ENCODE peak calls at places on chromosome 2, in ten cellular contexts. W is CD8-positive, alpha-beta T cell; G is DND-41; C is PC-9; L is AG04450; Q is heart left ventricle; R is HCT116; V is fibroblast of lung; M is sigmoid colon; Y is tibial nerve. J is an unnamed sample. For H3K27me3, the result is how much of the 10 kb centered on the place peaks cover.

GRCh38 chr2:159939946-159940345 is 122.5 kb downstream of the PLA2R1 start:
- DNase-seq in W (no peak), G (no peak), C (no peak), L (no peak), Q (no peak), R (peak), V (peak), M (no peak), Y (no peak), J (no peak)

GRCh38 chr2:98518106-98518505 is 73.4 kb downstream of the INPP4A start:
- DNase-seq in W (peak), G (peak), C (no peak), L (no peak), Q (no peak), R (no peak), V (no peak), M (peak), Y (no peak), J (no peak)

GRCh38 chr2:185894223-185894622 is 155.6 kb downstream of the FSIP2 start:
- DNase-seq in W (no peak), G (no peak), C (no peak), L (no peak), Q (no peak), R (no peak), V (no peak), M (no peak), Y (no peak), J (no peak)

GRCh38 chr2:207143131-207143473 is 22.6 kb downstream of the KLF7 start:
- DNase-seq in W (no peak), G (no peak), C (no peak), L (no peak), Q (no peak), R (no peak), V (no peak), M (no peak), Y (no peak), J (no peak)

GRCh38 chr2:168427451-168427850 is 28.6 kb upstream of the CERS6 start:
- DNase-seq in W (no peak), G (no peak), C (no peak), L (peak), Q (no peak), R (no peak), V (peak), M (no peak), Y (no peak), J (peak)

GRCh38 chr2:199798881-199799580 is 52.0 kb downstream of the FTCDNL1 start:
- DNase-seq in W (no peak), G (no peak), C (no peak), L (no peak), Q (no peak), R (no peak), V (peak), M (peak), Y (no peak), J (no peak)

GRCh38 chr2:99810241-99810640 is 320.4 kb upstream of the REV1 start:
- DNase-seq in W (no peak), G (no peak), C (no peak), L (no peak), Q (no peak), R (no peak), V (no peak), M (no peak), Y (no peak), J (no peak)

GRCh38 chr2:158239271-158239670 is 137.6 kb downstream of the UPP2 start:
- DNase-seq in W (no peak), G (no peak), C (no peak), L (no peak), Q (no peak), R (no peak), V (no peak), M (no peak), Y (no peak), J (no peak)

GRCh38 chr2:159094173-159094737 is 125.8 kb downstream of the TANC1 start:
- DNase-seq in W (no peak), G (no peak), C (no peak), L (no peak), Q (peak), R (no peak), V (peak), M (peak), Y (peak), J (no peak)

GRCh38 chr2:149021271-149021719 is 17.2 kb upstream of the LYPD6B start:
- DNase-seq in W (no peak), G (no peak), C (no peak), L (no peak), Q (no peak), R (no peak), V (no peak), M (no peak), Y (no peak), J (no peak)

GRCh38 chr2:151902829-151903228 is 74.6 kb upstream of the ARL5A start:
- DNase-seq in W (no peak), G (no peak), C (no peak), L (no peak), Q (no peak), R (no peak), V (no peak), M (no peak), Y (no peak), J (no peak)

GRCh38 chr2:46431481-46432235 is 47.7 kb upstream of the TMEM247 start:
- DNase-seq in W (no peak), G (peak), C (no peak), L (no peak), Q (no peak), R (no peak), V (peak), M (no peak), Y (no peak), J (no peak)

GRCh38 chr2:151071382-151071781 is 190.3 kb downstream of the RBM43 start:
- DNase-seq in W (no peak), G (no peak), C (peak), L (no peak), Q (no peak), R (peak), V (peak), M (no peak), Y (no peak), J (no peak)

GRCh38 chr2:8993902-8994278 is 9.6 kb downstream of the MBOAT2 start:
- DNase-seq in W (no peak), G (no peak), C (no peak), L (no peak), Q (no peak), R (no peak), V (peak), M (no peak), Y (no peak), J (no peak)

GRCh38 chr2:133143649-133144048 is 424.6 kb downstream of the NCKAP5 start:
- DNase-seq in W (no peak), G (no peak), C (no peak), L (no peak), Q (no peak), R (no peak), V (no peak), M (no peak), Y (no peak), J (no peak)

GRCh38 chr2:113686537-113686936 is 59.5 kb downstream of the RABL2A start:
- DNase-seq in W (no peak), G (no peak), C (no peak), L (no peak), Q (no peak), R (no peak), V (peak), M (no peak), Y (no peak), J (peak)

GRCh38 chr2:212987492-212987891 is 163.9 kb downstream of the IKZF2 start:
- DNase-seq in W (no peak), G (no peak), C (no peak), L (no peak), Q (no peak), R (no peak), V (no peak), M (no peak), Y (no peak), J (no peak)

GRCh38 chr2:122056853-122057252 is 301.4 kb downstream of the TSN start:
- DNase-seq in W (no peak), G (no peak), C (no peak), L (no peak), Q (no peak), R (no peak), V (peak), M (no peak), Y (no peak), J (no peak)

GRCh38 chr2:60759654-60760053 is 3.6 kb downstream of the PAPOLG start:
- DNase-seq in W (no peak), G (no peak), C (no peak), L (no peak), Q (no peak), R (no peak), V (no peak), M (no peak), Y (no peak), J (no peak)

GRCh38 chr2:119436993-119437772 is 5.5 kb downstream of the TMEM37 start:
- DNase-seq in W (no peak), G (no peak), C (no peak), L (no peak), Q (no peak), R (no peak), V (no peak), M (no peak), Y (no peak), J (no peak)

GRCh38 chr2:74142340-74142739 is 5.4 kb downstream of the BOLA3 start:
- DNase-seq in W (no peak), G (no peak), C (no peak), L (no peak), Q (no peak), R (no peak), V (no peak), M (no peak), Y (no peak), J (no peak)

GRCh38 chr2:44801289-44801675 is 140.2 kb upstream of the SIX3 start:
- DNase-seq in W (no peak), G (no peak), C (no peak), L (no peak), Q (no peak), R (no peak), V (no peak), M (no peak), Y (no peak), J (no peak)

GRCh38 chr2:44803100-44803424 is 138.4 kb upstream of the SIX3 start:
- DNase-seq in W (no peak), G (no peak), C (no peak), L (no peak), Q (no peak), R (no peak), V (no peak), M (no peak), Y (no peak), J (no peak)

GRCh38 chr2:44799754-44800153 is 141.7 kb upstream of the SIX3 start:
- DNase-seq in W (no peak), G (no peak), C (no peak), L (no peak), Q (no peak), R (no peak), V (no peak), M (no peak), Y (no peak), J (no peak)

GRCh38 chr2:44802409-44803099 is 138.9 kb upstream of the SIX3 start:
- DNase-seq in W (no peak), G (no peak), C (no peak), L (no peak), Q (no peak), R (no peak), V (no peak), M (no peak), Y (no peak), J (no peak)

DNA sequence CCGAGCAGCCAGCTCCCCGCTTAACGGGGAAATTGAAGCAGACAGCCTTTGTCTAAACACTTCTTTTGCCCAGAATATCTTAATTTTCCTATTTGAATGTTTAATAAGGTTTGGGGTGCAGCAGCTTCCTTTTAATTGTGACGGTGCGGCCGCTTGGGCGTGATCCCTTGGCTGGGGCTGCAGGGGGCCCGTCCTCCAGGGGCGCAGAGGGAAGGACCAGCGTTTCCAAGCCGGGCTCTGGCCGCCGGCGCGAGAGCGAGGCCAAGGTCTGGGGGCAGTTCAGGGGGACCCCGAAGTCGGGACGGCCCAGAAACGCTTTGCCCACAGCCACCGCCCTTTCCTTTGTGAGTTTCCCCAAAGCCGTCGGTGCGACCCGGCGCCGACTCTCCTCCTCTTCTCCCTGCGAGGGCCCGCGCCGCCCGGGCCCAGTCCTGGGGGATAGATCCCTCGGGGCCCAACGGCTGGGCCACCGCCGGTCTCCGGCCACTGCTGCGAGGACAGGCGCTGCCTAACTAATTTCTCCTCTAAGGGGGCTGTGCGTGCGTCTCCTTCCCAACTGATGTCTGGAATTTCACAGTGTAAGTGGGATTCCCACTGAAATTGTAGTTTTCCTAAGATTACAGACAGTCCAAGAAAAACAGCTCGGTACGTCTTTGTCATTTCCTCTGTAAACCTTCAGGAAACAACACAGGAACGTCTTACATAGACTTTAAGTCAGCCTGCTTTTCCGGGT is 139.7 kb upstream of the SIX3 start:
- DNase-seq in W (no peak), G (no peak), C (no peak), L (no peak), Q (no peak), R (no peak), V (peak), M (no peak), Y (no peak), J (no peak)
- H3K27me3 ChIP-seq in W (under half), G (under half), C (under half), L (half or more), Q (half or more), R (under half), V (half or more), M (half or more), Y (under half), J (half or more)

DNA sequence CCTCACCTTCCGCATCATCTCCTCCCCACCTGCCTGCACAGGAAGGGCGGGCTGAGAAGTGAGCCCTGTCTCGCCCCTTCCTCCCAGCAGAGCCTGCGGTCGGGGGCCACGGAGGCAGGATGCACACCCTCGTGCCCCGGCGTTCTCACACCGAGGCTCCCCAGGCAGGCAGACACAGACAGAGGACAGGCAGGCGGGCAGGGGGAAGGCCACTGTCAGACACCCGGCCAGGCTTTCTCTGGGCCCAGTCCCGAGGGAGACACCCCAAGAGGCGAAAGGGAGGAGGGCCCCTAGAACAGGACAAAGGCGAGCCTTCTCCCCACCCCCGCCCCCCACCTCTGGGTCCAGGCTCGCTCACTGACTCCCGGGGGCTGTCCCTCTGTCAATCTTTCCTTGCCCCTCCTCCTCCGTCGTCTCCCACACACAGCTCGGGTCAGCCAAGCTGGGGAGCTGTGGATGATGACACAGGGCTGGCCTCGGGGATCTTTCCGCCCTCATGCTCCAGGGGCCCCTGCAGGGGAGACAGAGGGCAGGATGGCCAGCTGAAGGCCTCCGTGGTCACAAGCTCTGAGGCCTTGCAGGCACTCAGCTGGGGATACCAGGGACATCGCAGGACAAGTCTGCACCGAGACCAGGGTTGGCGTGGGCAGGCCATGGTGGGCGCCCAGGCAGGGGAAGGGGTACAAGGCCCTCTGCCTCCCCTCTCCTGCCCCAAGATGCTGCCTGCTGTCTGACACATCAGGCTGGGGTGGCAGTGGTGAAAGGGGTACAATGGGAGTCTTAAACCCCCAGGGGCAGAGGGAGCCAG is 24.9 kb downstream of the BIN1 start:
- DNase-seq in W (peak), G (no peak), C (no peak), L (no peak), Q (no peak), R (no peak), V (no peak), M (no peak), Y (no peak), J (no peak)
- H3K4me3 ChIP-seq in W (peak), G (no peak), C (no peak), L (no peak), Q (no peak), R (no peak), V (no peak), M (no peak), Y (peak), J (no peak)

GRCh38 chr2:42567389-42567788 is 1.0 kb upstream of the MTA3 start:
- DNase-seq in W (no peak), G (peak), C (no peak), L (peak), Q (no peak), R (no peak), V (peak), M (no peak), Y (no peak), J (no peak)
- H3K27me3 ChIP-seq in W (under half), G (under half), C (under half), L (under half), Q (under half), R (under half), V (under half), M (under half), Y (under half), J (under half)

GRCh38 chr2:187552381-187552780 is 1.9 kb downstream of the TFPI start:
- DNase-seq in W (no peak), G (no peak), C (no peak), L (no peak), Q (no peak), R (no peak), V (no peak), M (no peak), Y (no peak), J (no peak)
- H3K4me3 ChIP-seq in W (no peak), G (peak), C (no peak), L (peak), Q (peak), R (no peak), V (peak), M (no peak), Y (peak), J (peak)

GRCh38 chr2:240056678-240057077 is 3.4 kb upstream of the OR6B3 start:
- DNase-seq in W (no peak), G (no peak), C (no peak), L (no peak), Q (no peak), R (no peak), V (no peak), M (no peak), Y (no peak), J (no peak)

GRCh38 chr2:240051697-240052096 is 1.6 kb downstream of the OR6B3 start:
- DNase-seq in W (no peak), G (no peak), C (no peak), L (no peak), Q (no peak), R (no peak), V (no peak), M (no peak), Y (no peak), J (no peak)

GRCh38 chr2:240052524-240052923 is 797 bp downstream of the OR6B3 start:
- DNase-seq in W (no peak), G (no peak), C (no peak), L (no peak), Q (no peak), R (no peak), V (no peak), M (no peak), Y (no peak), J (no peak)

GRCh38 chr2:240053173-240054155 is at the start of gene OR6B3:
- DNase-seq in W (no peak), G (no peak), C (no peak), L (no peak), Q (no peak), R (no peak), V (no peak), M (no peak), Y (no peak), J (no peak)

DNA sequence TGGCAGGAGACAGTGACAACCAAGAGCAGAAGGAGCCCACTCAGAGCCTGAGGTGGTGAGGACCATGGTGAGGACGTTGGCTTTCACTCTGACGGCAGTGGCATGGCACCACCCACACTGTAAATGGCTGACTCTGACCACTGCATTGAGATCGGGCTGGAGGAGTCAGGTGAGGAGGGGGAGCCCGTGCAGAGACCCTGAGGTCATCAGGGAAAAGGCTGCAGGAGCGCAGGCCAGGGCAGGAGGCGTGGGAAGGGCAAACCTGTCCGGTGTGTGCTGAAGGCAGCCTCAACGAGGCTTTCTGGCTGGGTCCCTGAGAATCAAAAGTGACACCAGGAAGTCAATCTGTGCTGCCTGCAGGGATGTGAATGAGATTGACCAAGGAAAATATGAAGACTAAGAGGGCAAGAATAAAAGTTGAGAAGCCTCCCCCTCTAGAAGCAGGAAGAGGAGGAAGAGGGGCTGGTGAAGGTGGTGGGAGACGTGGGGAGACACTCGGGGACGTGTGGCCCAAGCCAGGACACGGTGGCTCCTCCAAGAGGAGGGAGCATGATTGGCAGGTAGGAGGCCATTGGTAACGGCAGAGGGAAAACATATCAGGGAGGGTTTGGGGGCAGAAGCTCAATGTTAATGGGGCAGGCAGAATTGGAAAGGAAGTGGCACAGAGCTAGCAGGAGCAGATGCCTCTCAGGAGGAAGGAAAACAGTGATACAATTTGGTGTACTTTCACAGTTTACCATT is 2.0 kb upstream of the OR6B3 start:
- DNase-seq in W (no peak), G (no peak), C (no peak), L (no peak), Q (no peak), R (no peak), V (no peak), M (no peak), Y (no peak), J (no peak)
- H3K27me3 ChIP-seq in W (under half), G (under half), C (half or more), L (under half), Q (half or more), R (half or more), V (under half), M (half or more), Y (under half), J (under half)

DNA sequence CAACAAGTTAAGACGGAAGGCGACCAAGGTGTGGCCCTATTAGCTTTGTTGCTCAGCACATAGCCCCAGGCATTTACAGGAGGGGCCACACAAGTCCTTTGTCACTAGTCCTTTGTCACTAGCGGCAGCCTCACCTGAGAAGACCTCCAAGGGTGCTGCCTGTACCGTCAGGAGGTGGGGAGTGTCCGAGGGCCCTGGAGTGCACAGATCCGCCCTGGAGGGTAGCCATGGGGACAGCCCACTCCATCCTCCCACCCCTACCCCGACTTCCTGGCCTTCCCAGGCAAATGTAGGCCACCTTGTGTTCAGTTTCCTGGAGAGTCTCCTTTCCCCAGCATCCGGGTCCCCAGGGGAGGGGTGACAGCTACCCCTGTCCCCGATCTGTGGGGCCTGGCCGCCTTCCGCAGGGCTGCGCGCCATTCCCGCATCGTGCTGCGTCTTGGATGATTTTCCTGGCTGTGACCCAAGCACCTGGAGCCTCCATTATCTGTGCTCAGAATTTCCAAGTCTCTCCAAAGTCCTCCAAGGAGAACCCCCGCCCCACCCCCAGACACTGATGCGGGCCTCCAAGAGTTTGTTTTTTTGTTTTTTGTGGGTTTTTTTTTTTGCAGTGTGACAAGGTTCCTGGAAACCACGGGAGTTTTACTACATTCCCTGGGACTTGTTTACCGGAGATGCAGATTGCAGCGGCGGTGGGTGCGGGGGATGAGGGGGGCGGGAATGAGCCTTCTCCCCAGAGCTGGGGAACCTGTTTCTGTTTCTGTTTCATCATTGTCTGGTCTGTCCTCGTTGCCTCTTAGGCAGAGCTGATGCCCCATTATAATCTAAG is 28.6 kb downstream of the TEX44 start:
- DNase-seq in W (no peak), G (no peak), C (peak), L (no peak), Q (peak), R (peak), V (no peak), M (peak), Y (no peak), J (no peak)
- H3K4me3 ChIP-seq in W (no peak), G (no peak), C (peak), L (no peak), Q (peak), R (peak), V (no peak), M (no peak), Y (no peak), J (no peak)

J was measured in kidney epithelial cell.